ENCODE peak calls at places on chromosomes 6 and 20, in five cellular contexts. J is stimulated activated CD4-positive, alpha-beta T cell treated with anti-CD3 and anti-CD28 coated beads, Interleukin-4, amount 100 ng/mL, for 48 hours; D is astrocyte of the cerebellum; X is fibroblast of the conjunctiva; B is mammary epithelial cell. K is an unnamed sample.

GRCh38 chr6:45619994-45620471 is 242.3 kb upstream of the SUPT3H start:
- DNase-seq in J (no peak), D (no peak), X (no peak), B (no peak), K (no peak)

GRCh38 chr6:157789861-157790260 is 33.2 kb upstream of the SNX9 start:
- DNase-seq in J (no peak), D (no peak), X (no peak), B (no peak), K (no peak)

GRCh38 chr20:4252005-4252404 is 236.6 kb upstream of the RNF24 start:
- DNase-seq in J (no peak), D (no peak), X (no peak), B (no peak), K (no peak)

GRCh38 chr6:97195117-97195516 is 87.9 kb downstream of the MMS22L start:
- DNase-seq in J (no peak), D (no peak), X (no peak), B (no peak), K (no peak)

GRCh38 chr20:35568645-35569044 is 26.8 kb downstream of the ERGIC3 start:
- DNase-seq in J (no peak), D (no peak), X (no peak), B (peak; percentile 26), K (peak; percentile 4)

GRCh38 chr20:53922901-53923314 is 147.5 kb downstream of the BCAS1 start:
- DNase-seq in J (no peak), D (no peak), X (no peak), B (no peak), K (no peak)

GRCh38 chr20:62641749-62642665 is at the start of gene SLCO4A1:
- DNase-seq in J (peak; percentile 80), D (no peak), X (no peak), B (peak; percentile 39), K (peak; percentile 85)

GRCh38 chr6:30683137-30683979 is 3.1 kb downstream of the PPP1R18 start:
- DNase-seq in J (no peak), D (no peak), X (no peak), B (peak; percentile 53), K (no peak)

GRCh38 chr6:71383476-71383875 is 94.9 kb downstream of the OGFRL1 start:
- DNase-seq in J (no peak), D (no peak), X (no peak), B (no peak), K (no peak)

GRCh38 chr6:143555582-143555981 is 44.1 kb upstream of the FUCA2 start:
- DNase-seq in J (no peak), D (no peak), X (no peak), B (no peak), K (no peak)

GRCh38 chr6:27078734-27079357 is 168.7 kb upstream of the PRSS16 start:
- DNase-seq in J (no peak), D (peak; percentile 53), X (peak; percentile 56), B (peak; percentile 58), K (no peak)

GRCh38 chr6:107871981-107872380 is 47.9 kb upstream of the SCML4 start:
- DNase-seq in J (no peak), D (no peak), X (no peak), B (no peak), K (no peak)

GRCh38 chr6:63372951-63373533 is 53.3 kb upstream of the LGSN start:
- DNase-seq in J (no peak), D (no peak), X (no peak), B (no peak), K (no peak)

GRCh38 chr6:88371480-88371879 is 205.3 kb upstream of the CNR1 start:
- DNase-seq in J (no peak), D (no peak), X (no peak), B (no peak), K (no peak)

GRCh38 chr20:59633646-59634045 is 29.3 kb downstream of the PHACTR3 start:
- DNase-seq in J (no peak), D (no peak), X (no peak), B (no peak), K (no peak)

GRCh38 chr6:132007474-132008190 is 56.5 kb upstream of the CCN2 start:
- DNase-seq in J (no peak), D (peak; percentile 40), X (peak; percentile 40), B (peak; percentile 61), K (no peak)

GRCh38 chr6:26319405-26320128 is 45.4 kb upstream of the BTN3A2 start:
- DNase-seq in J (no peak), D (no peak), X (no peak), B (no peak), K (no peak)

GRCh38 chr6:963456-963855 is 270.5 kb upstream of the EXOC2 start:
- DNase-seq in J (no peak), D (no peak), X (no peak), B (no peak), K (no peak)